ENCODE peak calls at places on chromosome 19, in six cellular contexts. I is body of pancreas, O is NB4, H is uterus, B is Peyer's patch, Z is GM12878. S is an unnamed sample.

GRCh38 chr19:18160792-18161690 is 8.1 kb downstream of the PIK3R2 start:
- DNase-seq in B (peak), Z (no peak), O (peak), H (peak), I (peak), S (peak)

GRCh38 chr19:1651061-1651547 is 1.3 kb downstream of the TCF3 start:
- DNase-seq in H (no peak), B (no peak), Z (peak), O (peak), I (no peak), S (no peak)

GRCh38 chr19:29664753-29665214 is 477 bp upstream of the PLEKHF1 start:
- DNase-seq in O (no peak), B (no peak), H (no peak), I (no peak), Z (no peak), S (no peak)

GRCh38 chr19:4322942-4323665 is 15.5 kb downstream of the STAP2 start:
- DNase-seq in Z (no peak), H (no peak), O (no peak), I (peak), B (no peak), S (no peak)

GRCh38 chr19:13842294-13843103 is 34.4 kb upstream of the NANOS3 start:
- DNase-seq in I (peak), O (peak), B (peak), H (peak), Z (no peak), S (peak)

GRCh38 chr19:4704317-4704673 is 19.3 kb downstream of the DPP9 start:
- DNase-seq in B (no peak), Z (no peak), O (no peak), H (no peak), I (no peak), S (no peak)

GRCh38 chr19:1394252-1395193 is 6.8 kb downstream of the GAMT start:
- DNase-seq in B (no peak), O (no peak), H (no peak), Z (no peak), I (peak), S (no peak)

GRCh38 chr19:1214862-1215731 is 9.5 kb downstream of the STK11 start:
- DNase-seq in B (no peak), O (no peak), I (peak), Z (no peak), H (peak), S (no peak)

GRCh38 chr19:18768046-18768771 is 22.9 kb downstream of the COMP start:
- DNase-seq in Z (no peak), H (no peak), I (no peak), B (no peak), O (no peak), S (no peak)

GRCh38 chr19:18290250-18291018 is 9.0 kb upstream of the JUND start:
- DNase-seq in H (no peak), B (no peak), I (no peak), O (peak), Z (peak), S (no peak)

GRCh38 chr19:33215438-33216197 is 10.0 kb downstream of the SLC7A10 start:
- DNase-seq in O (no peak), B (no peak), H (no peak), I (no peak), Z (no peak), S (no peak)

GRCh38 chr19:38362076-38362945 is 12.1 kb upstream of the PSMD8 start:
- DNase-seq in B (peak), I (peak), O (peak), H (peak), Z (no peak), S (peak)

GRCh38 chr19:33906578-33907335 is 110.1 kb downstream of the KCTD15 start:
- DNase-seq in Z (no peak), H (no peak), I (peak), O (no peak), B (no peak), S (no peak)

GRCh38 chr19:21691656-21692055 is 75.7 kb downstream of the ZNF100 start:
- DNase-seq in H (peak), O (no peak), I (no peak), Z (no peak), B (no peak), S (no peak)

GRCh38 chr19:43731854-43732253 is 16.0 kb downstream of the IRGC start:
- DNase-seq in I (no peak), H (no peak), B (no peak), O (peak), Z (no peak), S (no peak)

GRCh38 chr19:19142347-19142746 is 4.1 kb upstream of the TMEM161A start:
- DNase-seq in I (no peak), B (no peak), Z (no peak), O (no peak), H (no peak), S (no peak)

GRCh38 chr19:48274173-48274572 is 4.3 kb downstream of the ZNF114 start:
- DNase-seq in Z (no peak), H (no peak), O (no peak), B (no peak), I (no peak), S (no peak)

GRCh38 chr19:860481-861098 is 1.1 kb downstream of the CFD start:
- DNase-seq in O (peak), I (peak), B (peak), H (no peak), Z (no peak), S (peak)

GRCh38 chr19:33982706-33983105 is 186.0 kb downstream of the KCTD15 start:
- DNase-seq in H (no peak), O (no peak), Z (no peak), B (no peak), I (no peak), S (no peak)

GRCh38 chr19:34173145-34173956 is 1.0 kb downstream of the LSM14A start:
- DNase-seq in I (peak), Z (no peak), B (peak), O (peak), H (peak), S (no peak)

GRCh38 chr19:5654931-5655330 is 25.4 kb downstream of the MICOS13 start:
- DNase-seq in B (no peak), I (no peak), O (no peak), Z (no peak), H (no peak), S (no peak)

GRCh38 chr19:5578094-5578846 is 10.5 kb upstream of the TINCR start:
- DNase-seq in B (peak), Z (no peak), I (peak), H (peak), O (peak), S (peak)

GRCh38 chr19:13154241-13154778 is 4.1 kb downstream of the IER2 start:
- DNase-seq in I (peak), B (peak), O (peak), H (peak), Z (no peak), S (no peak)

GRCh38 chr19:6065685-6066365 is 44.5 kb downstream of the RFX2 start:
- DNase-seq in H (peak), Z (no peak), I (peak), B (peak), O (peak), S (no peak)

GRCh38 chr19:55212447-55212846 is 3.1 kb upstream of the PTPRH start:
- DNase-seq in O (peak), Z (peak), B (peak), I (no peak), H (no peak), S (no peak)

GRCh38 chr19:954272-954671 is 28.4 kb downstream of the ARID3A start:
- DNase-seq in O (no peak), I (no peak), H (no peak), Z (no peak), B (no peak), S (no peak)

GRCh38 chr19:592101-592500 is 2.4 kb downstream of the HCN2 start:
- DNase-seq in O (no peak), H (no peak), Z (no peak), B (no peak), I (no peak), S (no peak)

GRCh38 chr19:15253513-15253912 is 21.3 kb upstream of the EPHX3 start:
- DNase-seq in I (no peak), Z (no peak), O (no peak), B (no peak), H (peak), S (no peak)

GRCh38 chr19:15154002-15154612 is 46.7 kb downstream of the NOTCH3 start:
- DNase-seq in B (no peak), Z (no peak), H (no peak), I (no peak), O (peak), S (no peak)

GRCh38 chr19:38941979-38942378 is 11.2 kb downstream of the MRPS12 start:
- DNase-seq in H (no peak), B (no peak), I (no peak), Z (no peak), O (no peak), S (no peak)

GRCh38 chr19:40829205-40829604 is 21.0 kb downstream of the CYP2A6 start:
- DNase-seq in B (no peak), H (no peak), Z (no peak), I (no peak), O (no peak), S (no peak)

GRCh38 chr19:33767898-33768413 is 28.7 kb upstream of the KCTD15 start:
- DNase-seq in O (peak), Z (no peak), H (no peak), B (no peak), I (peak), S (no peak)

GRCh38 chr19:33376423-33376822 is 2.9 kb downstream of the CEBPG start:
- DNase-seq in O (no peak), Z (no peak), H (peak), B (peak), I (peak), S (no peak)

GRCh38 chr19:6769006-6769637 is 1.9 kb upstream of the SH2D3A start:
- DNase-seq in Z (no peak), O (peak), I (no peak), H (no peak), B (no peak), S (no peak)

GRCh38 chr19:29923653-29924052 is 18.4 kb upstream of the URI1 start:
- DNase-seq in Z (no peak), O (peak), I (no peak), B (no peak), H (no peak), S (no peak)

GRCh38 chr19:4707956-4708650 is 15.5 kb downstream of the DPP9 start:
- DNase-seq in I (peak), Z (no peak), B (no peak), O (no peak), H (peak), S (no peak)

GRCh38 chr19:45446295-45446694 is 21.5 kb upstream of the FOSB start:
- DNase-seq in Z (no peak), H (no peak), B (no peak), O (peak), I (no peak), S (no peak)

GRCh38 chr19:40611096-40611495 is 9.9 kb downstream of the LTBP4 start:
- DNase-seq in I (no peak), Z (no peak), O (no peak), H (no peak), B (peak), S (no peak)

GRCh38 chr19:44212865-44213346 is 574 bp downstream of the ZNF227 start:
- DNase-seq in Z (no peak), H (no peak), B (no peak), I (no peak), O (peak), S (no peak)

GRCh38 chr19:7912697-7913564 is 1.7 kb upstream of the TGFBR3L start:
- DNase-seq in Z (no peak), O (no peak), H (no peak), I (no peak), B (no peak), S (no peak)

GRCh38 chr19:7915250-7916136 is 863 bp downstream of the TGFBR3L start:
- DNase-seq in Z (no peak), H (no peak), I (no peak), B (no peak), O (no peak), S (no peak)

GRCh38 chr19:7913652-7914051 is 978 bp upstream of the TGFBR3L start:
- DNase-seq in B (no peak), Z (no peak), H (no peak), I (no peak), O (no peak), S (no peak)

GRCh38 chr19:7914099-7914498 is 531 bp upstream of the TGFBR3L start:
- DNase-seq in H (no peak), O (no peak), B (no peak), Z (no peak), I (no peak), S (no peak)

GRCh38 chr19:7914598-7915045 is at the start of gene TGFBR3L:
- DNase-seq in H (no peak), I (no peak), Z (no peak), O (no peak), B (no peak), S (no peak)
- TF ChIP-seq POLR2A in H (no peak), I (no peak), Z (peak), O (no peak), B (no peak), S (no peak)

GRCh38 chr19:47225746-47226425 is 5.1 kb downstream of the BBC3 start:
- DNase-seq in O (peak), H (peak), B (peak), I (peak), Z (no peak), S (peak)

GRCh38 chr19:47227347-47228167 is 3.4 kb downstream of the BBC3 start:
- DNase-seq in Z (peak), B (peak), O (peak), I (peak), H (peak), S (no peak)

GRCh38 chr19:47228168-47228936 is 2.6 kb downstream of the BBC3 start:
- DNase-seq in B (peak), H (peak), O (peak), I (peak), Z (no peak), S (no peak)

GRCh38 chr19:47228937-47229673 is 1.9 kb downstream of the BBC3 start:
- DNase-seq in H (no peak), O (peak), Z (no peak), I (no peak), B (no peak), S (no peak)

DNA sequence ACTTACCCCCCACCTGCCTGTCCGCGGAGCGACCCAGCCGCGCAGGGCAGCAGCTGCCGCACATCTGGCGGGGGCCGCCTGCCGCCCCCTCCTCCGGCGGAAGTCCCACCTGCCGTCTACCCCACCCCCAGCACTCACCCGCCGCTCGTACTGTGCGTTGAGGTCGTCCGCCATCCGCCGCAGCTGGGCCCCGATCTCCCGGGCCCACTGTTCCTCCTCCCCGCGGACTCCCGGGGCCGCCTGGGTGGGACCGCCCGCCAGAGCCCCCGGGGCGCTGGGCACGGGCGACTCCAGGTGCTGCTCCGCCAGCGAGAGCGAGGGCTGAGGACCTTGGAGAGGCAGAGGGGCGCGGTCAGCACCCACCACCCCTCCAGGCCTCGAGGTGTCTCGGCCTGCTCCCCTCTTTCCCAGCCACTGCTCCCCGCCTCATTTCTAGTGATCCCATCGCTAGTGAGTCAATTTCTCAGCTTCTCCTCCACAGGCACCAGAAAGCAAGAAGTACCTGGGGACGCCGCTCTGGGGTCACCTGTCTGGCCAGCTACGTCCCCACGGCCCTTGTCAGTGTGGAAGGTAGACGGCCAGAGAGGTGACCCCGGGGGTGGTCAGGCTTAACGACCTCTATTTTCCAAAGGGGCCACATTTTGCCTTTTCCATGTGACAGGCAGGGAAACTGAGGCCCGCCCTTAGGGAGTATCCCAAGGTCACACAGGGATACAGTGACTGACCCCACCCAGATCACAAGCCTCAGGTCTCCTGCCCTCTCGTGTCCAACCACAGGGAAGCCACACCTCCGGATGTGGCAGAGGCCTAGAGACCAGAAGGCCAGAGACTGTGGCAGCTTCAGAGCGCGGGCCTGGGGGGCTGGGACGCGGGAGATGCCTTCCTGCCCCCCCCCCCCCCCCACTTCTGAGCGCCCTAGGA is 4.3 kb downstream of the BBC3 start:
- DNase-seq in O (peak), Z (peak), H (peak), B (peak), I (peak), S (peak)
- TF ChIP-seq POLR2A in O (peak), Z (peak), H (peak), B (peak), I (no peak), S (peak)

GRCh38 chr19:35509861-35510625 is 3.4 kb downstream of the DMKN start:
- DNase-seq in H (peak), O (peak), I (peak), B (peak), Z (no peak), S (peak)
- TF ChIP-seq POLR2A in H (peak), O (no peak), I (peak), B (no peak), Z (no peak), S (peak)

GRCh38 chr19:58328999-58329398 is 2.2 kb downstream of the ZSCAN22 start:
- DNase-seq in O (peak), Z (no peak), I (no peak), H (no peak), B (peak), S (no peak)

GRCh38 chr19:58326501-58326913 is 287 bp upstream of the ZSCAN22 start:
- DNase-seq in Z (no peak), O (no peak), H (no peak), B (no peak), I (no peak), S (no peak)

GRCh38 chr19:58330458-58330857 is 3.7 kb downstream of the ZSCAN22 start:
- DNase-seq in I (no peak), Z (no peak), H (no peak), B (peak), O (no peak), S (no peak)

GRCh38 chr19:58325623-58326022 is 1.2 kb upstream of the ZSCAN22 start:
- DNase-seq in B (no peak), Z (no peak), O (no peak), H (no peak), I (no peak), S (no peak)

GRCh38 chr19:58326914-58327726 is at the start of gene ZSCAN22:
- DNase-seq in O (peak), H (peak), Z (peak), I (peak), B (peak), S (peak)
- TF ChIP-seq POLR2A in O (peak), H (peak), Z (peak), I (peak), B (peak), S (peak)

DNA sequence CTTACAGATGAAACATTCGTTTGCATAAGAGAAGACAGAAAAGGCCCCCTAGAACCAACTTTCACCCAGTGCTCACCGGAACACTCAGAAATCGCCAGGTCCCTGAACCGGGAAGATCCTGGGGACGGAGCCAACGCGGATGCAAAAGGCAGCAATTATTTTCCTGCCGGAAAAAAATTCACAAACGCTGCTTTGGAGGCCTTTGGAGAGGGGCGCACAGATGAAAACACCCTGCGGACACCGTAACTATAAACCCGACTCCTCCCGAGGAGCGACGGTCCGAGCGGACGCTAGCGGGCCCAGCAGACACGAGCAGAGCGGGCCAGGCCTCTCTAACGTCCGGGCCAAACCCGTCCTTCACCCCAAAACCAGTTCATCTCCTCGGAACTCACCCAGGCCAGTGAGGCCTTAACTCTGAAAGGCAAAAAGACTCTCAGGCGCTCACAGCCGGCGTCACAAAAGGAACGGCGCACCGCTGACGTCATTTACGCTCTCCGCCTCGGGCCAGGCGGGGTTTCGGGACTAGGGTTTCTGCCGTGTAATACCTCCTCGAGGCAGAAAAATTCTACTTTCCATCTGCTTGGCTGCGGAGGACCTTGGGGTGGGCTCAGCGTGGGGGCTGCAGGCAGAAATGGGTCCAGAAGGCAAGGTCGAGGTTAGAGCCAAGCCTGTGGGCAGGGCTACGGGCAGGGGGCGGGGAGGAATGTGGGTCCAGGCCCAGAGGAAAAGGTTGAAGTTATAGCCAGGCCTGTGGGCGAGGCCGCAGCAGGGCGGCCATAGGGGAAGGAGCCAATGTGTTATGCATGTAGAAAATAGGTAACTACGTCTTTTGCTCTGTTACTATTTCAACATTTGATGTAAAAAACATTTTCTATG is at the start of gene ZNF426:
- DNase-seq in B (peak), H (peak), I (peak), O (peak), Z (peak), S (peak)
- TF ChIP-seq POLR2A in B (no peak), H (peak), I (peak), O (peak), Z (peak), S (peak)

GRCh38 chr19:51904331-51905165 is at the start of gene ZNF649:
- DNase-seq in H (peak), B (peak), Z (peak), O (peak), I (peak), S (peak)
- TF ChIP-seq POLR2A in H (peak), B (no peak), Z (peak), O (peak), I (peak), S (peak)

S was measured in GM12891.